ENCODE peak calls at places on chromosomes 16 and 17, in four cellular contexts. O is lower lobe of right lung, R is upper lobe of right lung, K is stomach. W is an unnamed sample.
A peak's percentile ranks its signal among the peaks of the same experiment; 100 is the strongest.

GRCh38 chr17:3594056-3594810 is 15.0 kb downstream of the TRPV1 start:
- DNase-seq in O (no peak), R (no peak), K (no peak), W (no peak)

GRCh38 chr16:20740007-20740883 is 1.4 kb downstream of the THUMPD1 start:
- DNase-seq in O (no peak), R (no peak), K (no peak), W (no peak)

GRCh38 chr17:79842136-79842655 is 3.0 kb upstream of the CBX4 start:
- DNase-seq in O (no peak), R (no peak), K (no peak), W (no peak)

GRCh38 chr17:45103269-45103795 is 29.0 kb downstream of the PLCD3 start:
- DNase-seq in O (no peak), R (no peak), K (no peak), W (no peak)

GRCh38 chr16:58836427-58836826 is 102.3 kb upstream of the GOT2 start:
- DNase-seq in O (no peak), R (no peak), K (no peak), W (no peak)

GRCh38 chr17:78710607-78711006 is 71.5 kb downstream of the CYTH1 start:
- DNase-seq in O (no peak), R (no peak), K (no peak), W (no peak)

GRCh38 chr17:72414967-72415853 is 294.4 kb downstream of the SOX9 start:
- DNase-seq in O (no peak), R (no peak), K (no peak), W (no peak)

GRCh38 chr17:51079049-51079448 is 41.6 kb downstream of the SPAG9 start:
- DNase-seq in O (no peak), R (no peak), K (no peak), W (no peak)

GRCh38 chr17:7558544-7559306 is at the start of gene TNFSF13:
- DNase-seq in O (peak; percentile 79), R (peak; percentile 87), K (peak; percentile 73), W (no peak)

GRCh38 chr17:61467416-61468262 is 15.4 kb downstream of the TBX4 start:
- DNase-seq in O (peak; percentile 53), R (peak; percentile 63), K (peak; percentile 38), W (no peak)

GRCh38 chr16:9602201-9602600 is 510.8 kb downstream of the HAPSTR1 start:
- DNase-seq in O (no peak), R (no peak), K (no peak), W (no peak)

GRCh38 chr17:48715496-48716399 is 6.6 kb downstream of the PRAC1 start:
- DNase-seq in O (no peak), R (no peak), K (no peak), W (no peak)

GRCh38 chr17:76262732-76263344 is 2.3 kb upstream of the UBALD2 start:
- DNase-seq in O (no peak), R (no peak), K (peak; percentile 80), W (no peak)

GRCh38 chr17:47295874-47296255 is 27.9 kb upstream of the EFCAB13 start:
- DNase-seq in O (no peak), R (no peak), K (no peak), W (no peak)

GRCh38 chr16:89122322-89122831 is 28.7 kb downstream of the ACSF3 start:
- DNase-seq in O (peak; percentile 77), R (peak; percentile 81), K (peak; percentile 73), W (no peak)

GRCh38 chr16:68548947-68549346 is 9.9 kb downstream of the ZFP90 start:
- DNase-seq in O (no peak), R (no peak), K (no peak), W (no peak)

GRCh38 chr16:68553186-68553585 is 14.1 kb downstream of the ZFP90 start:
- DNase-seq in O (no peak), R (no peak), K (no peak), W (no peak)
- H3K9me3 ChIP-seq in O (peaks cover 87% of the 10 kb centered on the region), R (peaks cover 75% of the 10 kb centered on the region), K (peaks cover 26% of the 10 kb centered on the region), W (peaks cover 82% of the 10 kb centered on the region)

DNA sequence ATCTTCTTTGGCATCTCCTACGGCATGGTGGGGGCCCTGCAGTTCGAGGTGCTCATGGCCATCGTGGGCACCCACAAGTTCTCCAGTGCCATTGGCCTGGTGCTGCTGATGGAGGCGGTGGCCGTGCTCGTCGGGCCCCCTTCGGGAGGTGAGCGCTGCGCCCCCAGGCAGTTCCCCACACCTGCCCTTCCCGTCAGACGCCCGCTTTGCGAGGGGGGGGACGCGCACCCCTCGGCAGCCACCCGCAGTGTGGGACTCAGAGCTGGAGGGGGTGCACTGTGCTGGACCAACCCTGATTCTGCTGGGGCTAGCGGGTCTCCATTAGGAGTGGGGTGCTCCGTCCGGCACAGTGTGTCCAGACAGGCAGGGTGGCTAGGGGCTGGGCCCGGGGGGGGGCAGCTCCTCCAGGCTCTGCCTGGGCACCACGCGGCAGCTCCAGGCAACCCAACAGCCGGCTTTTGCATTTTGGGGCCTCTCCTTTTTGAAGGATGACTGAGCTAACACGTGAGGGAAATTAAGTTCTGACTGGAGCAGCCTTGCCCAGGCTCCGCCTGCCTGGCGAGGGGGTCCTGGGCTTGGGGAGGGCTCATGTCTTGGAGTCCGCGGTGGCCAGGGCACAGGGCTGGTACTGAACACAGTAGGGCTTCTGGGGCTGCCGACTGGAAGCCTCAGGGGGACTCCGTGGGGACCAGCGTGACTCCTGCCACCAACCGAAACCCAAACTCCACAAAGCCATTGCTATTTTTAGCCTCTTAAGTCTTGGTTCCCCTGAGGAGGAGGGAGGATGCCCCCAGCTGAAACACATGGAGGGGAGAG is 9.1 kb downstream of the SLC16A3 start:
- DNase-seq in O (peak; percentile 51), R (peak; percentile 67), K (no peak), W (no peak)
- TF ChIP-seq CTCF in O (no peak), R (no peak), K (no peak), W (no peak)

DNA sequence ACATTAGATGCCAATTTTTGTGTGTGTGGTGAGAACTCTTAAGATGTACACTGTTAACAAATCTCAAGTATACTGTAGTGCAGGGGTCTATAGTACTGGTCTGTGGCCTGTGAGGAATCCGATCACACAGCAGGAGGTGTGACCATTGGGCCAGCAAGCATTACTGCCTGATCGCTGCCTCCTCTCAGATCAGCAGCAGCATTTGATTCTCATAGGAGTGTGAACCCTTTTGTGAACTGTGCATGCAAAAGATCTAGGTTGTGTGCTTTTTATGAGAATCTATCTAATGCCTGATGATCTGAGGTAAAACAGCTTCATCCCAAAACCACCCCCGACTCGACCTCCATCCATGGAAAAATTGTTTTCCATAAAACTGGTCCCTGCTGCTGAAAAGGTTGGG is 12.6 kb downstream of the ZNF267 start:
- DNase-seq in O (no peak), R (no peak), K (no peak), W (no peak)
- H3K9me3 ChIP-seq in O (peaks cover 9% of the 10 kb centered on the region), R (peaks cover 1% of the 10 kb centered on the region), K (no peaks in the 10 kb centered on the region), W (no peaks in the 10 kb centered on the region)

GRCh38 chr16:19474617-19475016 is 47.3 kb downstream of the GDE1 start:
- DNase-seq in O (no peak), R (no peak), K (no peak), W (no peak)
- TF ChIP-seq CTCF in O (no peak), R (no peak), K (no peak), W (no peak)

GRCh38 chr16:64269756-64270155 is 852.1 kb downstream of the CDH11 start:
- DNase-seq in O (no peak), R (no peak), K (no peak), W (no peak)
- H3K9me3 ChIP-seq in O (no peaks in the 10 kb centered on the region), R (no peaks in the 10 kb centered on the region), K (no peaks in the 10 kb centered on the region), W (no peaks in the 10 kb centered on the region)

GRCh38 chr16:72244853-72245252 is 72.9 kb upstream of the PMFBP1 start:
- DNase-seq in O (no peak), R (no peak), K (no peak), W (no peak)
- TF ChIP-seq CTCF in O (no peak), R (no peak), K (no peak), W (no peak)

DNA sequence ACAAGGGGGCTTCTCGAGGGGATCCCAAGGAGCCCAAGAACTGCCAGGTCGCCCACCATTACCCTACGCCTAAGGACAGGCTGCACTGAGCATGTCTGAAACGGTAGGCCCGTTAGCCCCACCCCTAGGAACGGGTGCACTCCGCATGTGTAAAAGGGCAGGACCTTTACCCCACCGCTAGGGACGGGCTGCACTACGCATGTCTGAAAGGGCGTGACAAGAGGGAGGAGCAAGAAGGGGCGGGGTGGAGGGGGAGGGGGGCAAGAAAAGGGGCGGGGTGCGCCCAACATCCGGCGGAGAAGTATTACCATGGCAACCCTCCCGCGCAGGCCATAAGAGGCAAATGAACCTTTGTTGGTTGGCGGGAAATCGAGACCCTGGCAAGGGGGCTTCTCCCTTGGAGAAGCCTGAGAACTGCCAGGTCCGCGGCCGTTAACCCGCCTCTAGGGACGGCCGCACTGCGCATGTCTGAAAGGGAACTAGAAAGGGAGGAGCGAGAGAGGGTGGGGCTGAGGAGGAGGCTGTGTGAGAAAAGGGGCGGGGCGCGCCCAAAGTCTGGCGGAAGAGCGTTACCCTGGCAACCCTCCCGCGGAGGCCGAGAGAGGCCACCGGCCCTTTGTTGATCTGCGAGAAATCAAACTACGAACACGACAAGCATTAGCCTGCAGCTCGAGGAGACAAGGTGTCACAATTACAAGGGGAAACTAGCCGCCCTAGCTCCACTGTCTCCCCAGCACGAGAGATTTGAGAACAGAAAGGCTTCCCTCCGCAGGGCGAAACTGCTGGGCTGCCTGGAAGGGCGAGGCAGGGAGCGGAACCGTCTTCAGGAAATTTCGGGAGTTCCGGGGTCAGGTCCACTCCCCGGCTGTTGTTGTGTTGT is 2046.8 kb downstream of the TP53TG3F start:
- DNase-seq in O (no peak), R (no peak), K (no peak), W (no peak)
- H3K9me3 ChIP-seq in O (no peaks in the 10 kb centered on the region), R (no peaks in the 10 kb centered on the region), K (no peaks in the 10 kb centered on the region), W (no peaks in the 10 kb centered on the region)